ENCODE peak calls at places on chromosomes 2 and 18, in six cellular contexts. One of them, this sample, is unnamed.

GRCh38 chr2:239143858-239144712 is 256.7 kb downstream of the HDAC4 start:
- DNase-seq in endodermal cell: peak; percentile 79
- DNase-seq in psoas muscle: no peak
- DNase-seq in spleen: peak; percentile 58
- DNase-seq in RWPE1: peak; percentile 13
- DNase-seq in AG10803: peak; percentile 54
- DNase-seq in this sample: peak; percentile 49

GRCh38 chr2:241064008-241064801 is 37.9 kb downstream of the MTERF4 start:
- DNase-seq in endodermal cell: peak; percentile 85
- DNase-seq in psoas muscle: no peak
- DNase-seq in spleen: peak; percentile 83
- DNase-seq in RWPE1: peak; percentile 44
- DNase-seq in AG10803: no peak
- DNase-seq in this sample: no peak

GRCh38 chr2:161651547-161651946 is 27.3 kb downstream of the SLC4A10 start:
- DNase-seq in endodermal cell: peak; percentile 36
- DNase-seq in psoas muscle: no peak
- DNase-seq in spleen: no peak
- DNase-seq in RWPE1: no peak
- DNase-seq in AG10803: no peak
- DNase-seq in this sample: no peak

GRCh38 chr2:36290306-36290705 is 65.3 kb upstream of the CRIM1 start:
- DNase-seq in endodermal cell: no peak
- DNase-seq in psoas muscle: no peak
- DNase-seq in spleen: no peak
- DNase-seq in RWPE1: no peak
- DNase-seq in AG10803: peak; percentile 80
- DNase-seq in this sample: no peak

GRCh38 chr18:25830787-25831186 is 259.6 kb downstream of the SS18 start:
- DNase-seq in endodermal cell: no peak
- DNase-seq in psoas muscle: peak; percentile 54
- DNase-seq in spleen: no peak
- DNase-seq in RWPE1: no peak
- DNase-seq in AG10803: peak; percentile 77
- DNase-seq in this sample: no peak

GRCh38 chr2:141611143-141611571 is 519.7 kb downstream of the LRP1B start:
- DNase-seq in endodermal cell: no peak
- DNase-seq in psoas muscle: no peak
- DNase-seq in spleen: no peak
- DNase-seq in RWPE1: no peak
- DNase-seq in AG10803: no peak
- DNase-seq in this sample: no peak

GRCh38 chr2:108988796-108989713 is at the start of gene EDAR:
- DNase-seq in endodermal cell: peak; percentile 93
- DNase-seq in psoas muscle: no peak
- DNase-seq in spleen: no peak
- DNase-seq in RWPE1: peak; percentile 89
- DNase-seq in AG10803: no peak
- DNase-seq in this sample: peak; percentile 63

GRCh38 chr2:128329607-128330006 is 10.9 kb upstream of the HS6ST1 start:
- DNase-seq in endodermal cell: peak; percentile 5
- DNase-seq in psoas muscle: no peak
- DNase-seq in spleen: no peak
- DNase-seq in RWPE1: no peak
- DNase-seq in AG10803: peak; percentile 94
- DNase-seq in this sample: no peak

GRCh38 chr2:88331239-88331638 is 121.3 kb downstream of the FOXI3 start:
- DNase-seq in endodermal cell: no peak
- DNase-seq in psoas muscle: no peak
- DNase-seq in spleen: no peak
- DNase-seq in RWPE1: no peak
- DNase-seq in AG10803: no peak
- DNase-seq in this sample: no peak

GRCh38 chr18:657311-657997 is at the start of gene TYMS:
- DNase-seq in endodermal cell: peak; percentile 92
- DNase-seq in psoas muscle: peak; percentile 24
- DNase-seq in spleen: peak; percentile 82
- DNase-seq in RWPE1: peak; percentile 86
- DNase-seq in AG10803: peak; percentile 34
- DNase-seq in this sample: peak; percentile 72

GRCh38 chr2:101124684-101125366 is 26.4 kb downstream of the TBC1D8 start:
- DNase-seq in endodermal cell: no peak
- DNase-seq in psoas muscle: peak; percentile 82
- DNase-seq in spleen: no peak
- DNase-seq in RWPE1: peak; percentile 97
- DNase-seq in AG10803: peak; percentile 87
- DNase-seq in this sample: no peak

GRCh38 chr2:210660-211059 is 53.2 kb downstream of the SH3YL1 start:
- DNase-seq in endodermal cell: no peak
- DNase-seq in psoas muscle: no peak
- DNase-seq in spleen: no peak
- DNase-seq in RWPE1: peak; percentile 10
- DNase-seq in AG10803: no peak
- DNase-seq in this sample: no peak

GRCh38 chr2:223815186-223815883 is 22.0 kb downstream of the AP1S3 start:
- DNase-seq in endodermal cell: no peak
- DNase-seq in psoas muscle: no peak
- DNase-seq in spleen: no peak
- DNase-seq in RWPE1: peak; percentile 90
- DNase-seq in AG10803: peak; percentile 64
- DNase-seq in this sample: no peak

GRCh38 chr18:47800192-47800591 is 130.3 kb downstream of the SMAD2 start:
- DNase-seq in endodermal cell: no peak
- DNase-seq in psoas muscle: no peak
- DNase-seq in spleen: no peak
- DNase-seq in RWPE1: no peak
- DNase-seq in AG10803: no peak
- DNase-seq in this sample: no peak

GRCh38 chr18:57146956-57147636 is at the start of gene BOD1L2:
- DNase-seq in endodermal cell: no peak
- DNase-seq in psoas muscle: no peak
- DNase-seq in spleen: no peak
- DNase-seq in RWPE1: no peak
- DNase-seq in AG10803: no peak
- DNase-seq in this sample: no peak

GRCh38 chr2:222566229-222566628 is 89.7 kb downstream of the FARSB start:
- DNase-seq in endodermal cell: no peak
- DNase-seq in psoas muscle: no peak
- DNase-seq in spleen: no peak
- DNase-seq in RWPE1: no peak
- DNase-seq in AG10803: no peak
- DNase-seq in this sample: no peak

GRCh38 chr2:59874971-59875755 is 678.3 kb downstream of the BCL11A start:
- DNase-seq in endodermal cell: no peak
- DNase-seq in psoas muscle: no peak
- DNase-seq in spleen: no peak
- DNase-seq in RWPE1: no peak
- DNase-seq in AG10803: no peak
- DNase-seq in this sample: no peak

DNA sequence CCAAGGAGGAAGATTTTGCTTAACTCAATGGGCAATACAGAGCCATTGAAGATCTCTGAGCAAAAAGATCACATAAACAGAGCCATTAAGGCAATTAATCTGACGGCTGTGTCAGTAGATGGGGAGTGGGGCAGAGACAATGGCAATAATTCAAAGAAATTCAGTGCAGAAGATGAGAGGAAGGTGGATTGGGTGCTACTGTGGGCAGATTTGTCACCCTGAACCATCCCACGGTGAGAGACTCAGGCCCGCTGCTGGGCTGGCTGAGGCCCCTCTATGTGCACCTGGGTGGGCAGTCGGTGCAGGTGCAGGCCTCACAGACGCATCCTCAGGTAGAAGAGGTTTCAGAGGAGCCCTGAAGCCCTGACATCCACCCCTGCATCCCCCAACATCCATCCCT is 458.6 kb downstream of the EIPR1 start:
- DNase-seq in endodermal cell: no peak
- DNase-seq in psoas muscle: no peak
- DNase-seq in spleen: no peak
- DNase-seq in RWPE1: no peak
- DNase-seq in AG10803: no peak
- DNase-seq in this sample: no peak
- TF ChIP-seq CTCF in endodermal cell: no peak
- TF ChIP-seq CTCF in psoas muscle: no peak
- TF ChIP-seq CTCF in spleen: no peak
- TF ChIP-seq CTCF in RWPE1: no peak
- TF ChIP-seq CTCF in AG10803: no peak
- TF ChIP-seq CTCF in this sample: no peak

GRCh38 chr2:20190862-20191713 is 33.8 kb downstream of the SDC1 start:
- DNase-seq in endodermal cell: peak; percentile 90
- DNase-seq in psoas muscle: no peak
- DNase-seq in spleen: no peak
- DNase-seq in RWPE1: no peak
- DNase-seq in AG10803: peak; percentile 24
- DNase-seq in this sample: no peak
- TF ChIP-seq CTCF in endodermal cell: peak; percentile 70
- TF ChIP-seq CTCF in psoas muscle: no peak
- TF ChIP-seq CTCF in spleen: no peak
- TF ChIP-seq CTCF in RWPE1: no peak
- TF ChIP-seq CTCF in AG10803: peak; percentile 46
- TF ChIP-seq CTCF in this sample: peak; percentile 29

DNA sequence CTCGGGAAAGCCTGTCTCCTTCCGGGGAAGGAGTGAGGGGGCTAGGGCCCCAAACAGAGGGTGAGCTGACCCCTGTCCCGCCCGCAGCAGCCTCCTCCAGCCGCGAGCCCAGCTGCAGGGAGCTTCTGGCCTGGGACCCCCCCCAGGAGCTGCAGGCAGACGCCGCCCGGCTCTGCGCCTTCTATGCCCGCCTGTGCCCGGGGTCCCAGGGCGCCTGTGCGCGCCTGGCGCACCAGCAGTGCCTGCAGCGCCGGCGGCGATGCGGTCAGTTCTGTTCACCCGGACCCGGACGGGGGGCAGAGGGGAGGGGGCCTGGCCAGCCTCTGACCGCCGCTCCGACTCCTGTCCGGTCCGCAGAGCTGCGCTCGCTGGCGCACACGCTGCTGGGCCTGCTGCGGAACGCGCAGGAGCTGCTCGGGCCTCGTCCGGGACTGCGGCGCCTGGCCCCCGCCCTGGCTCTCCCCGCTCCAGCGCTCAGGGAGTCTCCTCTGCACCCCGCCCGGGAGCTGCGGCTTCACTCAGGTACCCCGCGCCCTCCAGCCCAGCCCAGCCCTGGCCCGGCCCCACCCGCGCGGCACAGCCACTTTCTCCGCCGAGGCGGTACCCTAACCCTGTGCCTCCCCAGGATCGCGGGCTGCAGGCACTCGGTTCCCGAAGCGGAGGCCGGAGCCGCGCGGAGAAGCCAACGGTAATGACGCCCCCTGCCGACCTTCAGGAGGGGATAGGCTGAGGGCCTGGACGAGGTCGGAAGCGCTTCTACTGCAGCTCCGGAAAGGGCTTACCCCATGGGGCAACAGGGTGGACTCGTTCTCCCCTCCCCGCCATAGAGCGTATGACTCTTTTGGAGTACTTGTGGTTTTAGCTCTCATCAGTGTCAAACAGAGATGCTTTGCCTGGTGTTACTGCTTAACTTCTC is 2.0 kb upstream of the CHRND start:
- DNase-seq in endodermal cell: peak; percentile 94
- DNase-seq in psoas muscle: peak; percentile 59
- DNase-seq in spleen: no peak
- DNase-seq in RWPE1: peak; percentile 23
- DNase-seq in AG10803: peak; percentile 13
- DNase-seq in this sample: no peak
- TF ChIP-seq CTCF in endodermal cell: peak; percentile 74
- TF ChIP-seq CTCF in psoas muscle: peak; percentile 25
- TF ChIP-seq CTCF in spleen: no peak
- TF ChIP-seq CTCF in RWPE1: no peak
- TF ChIP-seq CTCF in AG10803: no peak
- TF ChIP-seq CTCF in this sample: peak; percentile 61

DNA sequence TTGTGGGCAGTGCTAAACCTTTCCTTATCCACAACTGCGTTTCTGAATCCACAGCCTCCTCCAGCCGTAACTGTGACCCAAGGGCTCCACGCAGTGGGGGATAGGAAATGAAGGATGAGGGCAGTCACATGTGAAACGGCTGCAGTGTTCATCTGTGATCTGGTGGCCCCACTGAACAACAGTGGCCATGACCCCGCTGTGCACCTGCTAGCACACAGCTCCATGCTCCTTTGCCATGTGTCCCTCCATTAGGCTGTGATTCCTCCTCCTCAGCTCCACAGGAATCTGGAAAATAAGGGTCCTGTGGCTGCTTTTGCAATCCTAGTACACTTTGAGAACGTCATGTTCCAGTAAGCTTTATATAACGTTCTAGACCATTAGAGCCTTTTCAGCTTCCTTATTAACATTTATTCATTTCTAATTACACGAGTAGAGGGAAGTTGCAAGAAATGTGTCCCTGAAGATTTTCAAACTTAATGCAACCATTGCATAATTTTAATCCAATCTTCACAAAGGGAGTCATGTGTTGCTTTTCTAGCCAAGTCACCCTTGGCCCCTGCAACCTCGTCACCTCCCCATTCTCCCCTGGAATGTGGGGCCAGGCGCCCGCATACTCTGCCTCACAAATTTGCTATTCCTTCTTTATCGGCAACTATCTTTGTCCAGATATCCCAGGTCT is 7.1 kb upstream of the NAPG start:
- DNase-seq in endodermal cell: no peak
- DNase-seq in psoas muscle: peak; percentile 28
- DNase-seq in spleen: no peak
- DNase-seq in RWPE1: no peak
- DNase-seq in AG10803: peak; percentile 56
- DNase-seq in this sample: peak; percentile 33
- TF ChIP-seq CTCF in endodermal cell: peak; percentile 42
- TF ChIP-seq CTCF in psoas muscle: peak; percentile 17
- TF ChIP-seq CTCF in spleen: no peak
- TF ChIP-seq CTCF in RWPE1: no peak
- TF ChIP-seq CTCF in AG10803: peak; percentile 63
- TF ChIP-seq CTCF in this sample: peak; percentile 18

DNA sequence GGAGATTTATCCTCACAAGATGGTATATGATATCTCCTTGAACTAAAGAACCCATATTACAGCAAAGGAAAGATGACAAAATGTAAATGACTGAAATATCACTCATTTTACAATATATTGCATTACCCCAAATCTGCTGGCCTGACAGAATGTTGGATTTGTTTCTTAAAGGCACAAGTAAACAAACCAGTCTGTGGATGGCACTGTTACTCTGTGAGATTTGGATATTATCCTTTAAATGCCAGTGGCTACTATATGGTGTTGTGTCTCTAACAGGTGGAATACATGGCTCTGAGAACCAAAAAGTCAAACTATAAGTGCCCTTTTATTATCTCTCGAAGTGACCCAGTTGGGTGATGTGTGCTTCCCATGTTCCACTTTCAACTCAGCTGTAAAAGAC is 125.7 kb downstream of the PDE1A start:
- DNase-seq in endodermal cell: no peak
- DNase-seq in psoas muscle: no peak
- DNase-seq in spleen: no peak
- DNase-seq in RWPE1: no peak
- DNase-seq in AG10803: no peak
- DNase-seq in this sample: no peak
- TF ChIP-seq CTCF in endodermal cell: no peak
- TF ChIP-seq CTCF in psoas muscle: no peak
- TF ChIP-seq CTCF in spleen: no peak
- TF ChIP-seq CTCF in RWPE1: no peak
- TF ChIP-seq CTCF in AG10803: peak; percentile 3
- TF ChIP-seq CTCF in this sample: no peak

This sample was measured in D721Med.